ENCODE peak calls at places on chromosomes 2 and 18, in four cellular contexts. Y, S, V and T are unnamed samples.

GRCh38 chr18:57008001-57008686 is 138.7 kb upstream of the BOD1L2 start:
- DNase-seq in Y (no peak), S (no peak), V (no peak), T (no peak)

GRCh38 chr18:79578396-79579260 is 101.0 kb upstream of the CTDP1 start:
- DNase-seq in Y (no peak), S (no peak), V (no peak), T (no peak)

GRCh38 chr2:5535301-5535700 is 156.9 kb upstream of the SOX11 start:
- DNase-seq in Y (no peak), S (no peak), V (no peak), T (no peak)

GRCh38 chr2:81835318-81836000 is 1530.9 kb upstream of the LRRTM1 start:
- DNase-seq in Y (no peak), S (no peak), V (no peak), T (no peak)

GRCh38 chr2:50952596-50952995 is 79.3 kb downstream of the NRXN1 start:
- DNase-seq in Y (no peak), S (no peak), V (no peak), T (no peak)

GRCh38 chr2:219244789-219245147 is 476 bp downstream of the GLB1L start:
- DNase-seq in Y (no peak), S (no peak), V (no peak), T (no peak)

GRCh38 chr18:45379903-45380302 is 235.4 kb upstream of the SLC14A2 start:
- DNase-seq in Y (no peak), S (no peak), V (no peak), T (no peak)

GRCh38 chr2:240340361-240340761 is 95.1 kb upstream of the GPC1 start:
- DNase-seq in Y (no peak), S (no peak), V (no peak), T (no peak)

GRCh38 chr2:29123584-29124349 is 8.6 kb downstream of the CLIP4 start:
- DNase-seq in Y (no peak), S (no peak), V (no peak), T (no peak)

GRCh38 chr2:109663721-109664120 is 49.6 kb downstream of the SOWAHC start:
- DNase-seq in Y (no peak), S (no peak), V (no peak), T (no peak)

GRCh38 chr2:1731963-1732768 is 12.1 kb downstream of the PXDN start:
- DNase-seq in Y (no peak), S (no peak), V (no peak), T (no peak)

GRCh38 chr2:241215421-241215820 is 26.9 kb downstream of the ANO7 start:
- DNase-seq in Y (no peak), S (no peak), V (no peak), T (no peak)

GRCh38 chr2:128286011-128286721 is 32.5 kb downstream of the HS6ST1 start:
- DNase-seq in Y (no peak), S (no peak), V (no peak), T (no peak)